ENCODE peak calls at places on chromosome 20, in five cellular contexts. A is GM12865, M is NCI-H1694 treated with DMSO at 0.1 percent for 48 hours, P is uterus, Y is choroid plexus epithelial cell. Q is an unnamed sample.

GRCh38 chr20:46324960-46325703 is 16.8 kb upstream of the CDH22 start:
- DNase-seq in A (peak), M (peak), P (no peak), Y (peak), Q (no peak)

GRCh38 chr20:61923371-61924166 is 142.1 kb downstream of the TAF4 start:
- DNase-seq in A (no peak), M (no peak), P (no peak), Y (no peak), Q (no peak)

GRCh38 chr20:35049776-35050352 is 42.7 kb downstream of the TRPC4AP start:
- DNase-seq in A (no peak), M (no peak), P (no peak), Y (peak), Q (no peak)

GRCh38 chr20:36532388-36532787 is 8.9 kb upstream of the MYL9 start:
- DNase-seq in A (no peak), M (no peak), P (no peak), Y (no peak), Q (no peak)

GRCh38 chr20:63972312-63973159 is 2.8 kb upstream of the ZNF512B start:
- DNase-seq in A (peak), M (no peak), P (no peak), Y (no peak), Q (no peak)

GRCh38 chr20:50534567-50534966 is 24.4 kb downstream of the PTPN1 start:
- DNase-seq in A (no peak), M (no peak), P (no peak), Y (peak), Q (peak)

GRCh38 chr20:48203252-48203651 is 418.0 kb upstream of the SULF2 start:
- DNase-seq in A (no peak), M (no peak), P (no peak), Y (no peak), Q (no peak)

GRCh38 chr20:23752481-23753193 is 1.9 kb upstream of the CST1 start:
- DNase-seq in A (no peak), M (no peak), P (no peak), Y (no peak), Q (no peak)

GRCh38 chr20:32970115-32970972 is 33.9 kb downstream of the SUN5 start:
- DNase-seq in A (no peak), M (no peak), P (no peak), Y (no peak), Q (no peak)

GRCh38 chr20:54073288-54073687 is 2.9 kb upstream of the BCAS1 start:
- DNase-seq in A (no peak), M (no peak), P (no peak), Y (no peak), Q (no peak)

GRCh38 chr20:40739841-40740240 is 50.8 kb upstream of the MAFB start:
- DNase-seq in A (no peak), M (no peak), P (no peak), Y (no peak), Q (no peak)

GRCh38 chr20:51374961-51375360 is 167.6 kb downstream of the NFATC2 start:
- DNase-seq in A (no peak), M (no peak), P (no peak), Y (no peak), Q (no peak)

GRCh38 chr20:56925696-56926101 is 296.6 kb downstream of the TFAP2C start:
- DNase-seq in A (no peak), M (no peak), P (no peak), Y (peak), Q (no peak)

GRCh38 chr20:6140947-6141346 is 18.1 kb upstream of the FERMT1 start:
- DNase-seq in A (peak), M (no peak), P (no peak), Y (peak), Q (no peak)

GRCh38 chr20:46802696-46803445 is 91.8 kb upstream of the EYA2 start:
- DNase-seq in A (no peak), M (peak), P (no peak), Y (no peak), Q (no peak)

GRCh38 chr20:31633339-31633914 is 4.3 kb upstream of the COX4I2 start:
- DNase-seq in A (no peak), M (no peak), P (no peak), Y (no peak), Q (no peak)

GRCh38 chr20:11540558-11540957 is 377.1 kb upstream of the BTBD3 start:
- DNase-seq in A (no peak), M (no peak), P (no peak), Y (no peak), Q (no peak)

GRCh38 chr20:63354636-63355385 is 6.3 kb downstream of the CHRNA4 start:
- DNase-seq in A (no peak), M (no peak), P (no peak), Y (no peak), Q (no peak)

GRCh38 chr20:48275325-48275724 is 490.0 kb upstream of the SULF2 start:
- DNase-seq in A (no peak), M (no peak), P (no peak), Y (no peak), Q (no peak)

GRCh38 chr20:54622338-54623280 is 147.2 kb downstream of the DOK5 start:
- DNase-seq in A (no peak), M (no peak), P (no peak), Y (no peak), Q (peak)

GRCh38 chr20:51488331-51488730 is 54.2 kb downstream of the NFATC2 start:
- DNase-seq in A (no peak), M (no peak), P (no peak), Y (no peak), Q (no peak)

GRCh38 chr20:41769650-41770049 is 151.5 kb upstream of the CHD6 start:
- DNase-seq in A (no peak), M (no peak), P (no peak), Y (no peak), Q (no peak)

GRCh38 chr20:45445805-45446562 is 23.6 kb upstream of the WFDC2 start:
- DNase-seq in A (peak), M (no peak), P (no peak), Y (peak), Q (peak)

GRCh38 chr20:9600562-9600961 is 86.2 kb downstream of the LAMP5 start:
- DNase-seq in A (no peak), M (no peak), P (no peak), Y (no peak), Q (no peak)

GRCh38 chr20:15296422-15296821 is 959.0 kb upstream of the FLRT3 start:
- DNase-seq in A (no peak), M (no peak), P (no peak), Y (no peak), Q (no peak)

Q was measured in MG63.